ENCODE peak calls at places on chromosomes 2 and 18, in four cellular contexts. A is GM10248, S is fibroblast of lung, G is heart right ventricle. W is an unnamed sample.

GRCh38 chr2:144648837-144649485 is 129.0 kb upstream of the ZEB2 start:
- DNase-seq in A (no peak), S (no peak), G (no peak), W (no peak)

GRCh38 chr2:45993476-45993991 is 303.7 kb upstream of the EPAS1 start:
- DNase-seq in A (peak), S (peak), G (no peak), W (peak)

GRCh38 chr2:95379616-95379925 is 22.9 kb upstream of the FAHD2A start:
- DNase-seq in A (no peak), S (no peak), G (no peak), W (no peak)

GRCh38 chr2:142426064-142426463 is 295.2 kb upstream of the LRP1B start:
- DNase-seq in A (no peak), S (no peak), G (no peak), W (no peak)

GRCh38 chr2:25265802-25266201 is 75.9 kb downstream of the DNMT3A start:
- DNase-seq in A (no peak), S (no peak), G (no peak), W (no peak)

GRCh38 chr2:217517402-217517801 is 485.4 kb downstream of the TNS1 start:
- DNase-seq in A (no peak), S (no peak), G (no peak), W (no peak)

GRCh38 chr2:199850718-199851498 is at the start of gene FTCDNL1:
- DNase-seq in A (peak), S (peak), G (peak), W (no peak)

GRCh38 chr2:12663306-12664037 is 53.3 kb upstream of the TRIB2 start:
- DNase-seq in A (no peak), S (no peak), G (no peak), W (no peak)

GRCh38 chr2:101469863-101470262 is 5.0 kb downstream of the RFX8 start:
- DNase-seq in A (no peak), S (no peak), G (no peak), W (no peak)

GRCh38 chr2:120540719-120541552 is 194.7 kb upstream of the GLI2 start:
- DNase-seq in A (no peak), S (no peak), G (no peak), W (no peak)

GRCh38 chr18:14912967-14913366 is 165.0 kb downstream of the ANKRD30B start:
- DNase-seq in A (no peak), S (no peak), G (no peak), W (no peak)

GRCh38 chr2:17943444-17943843 is 65.0 kb downstream of the KCNS3 start:
- DNase-seq in A (no peak), S (no peak), G (no peak), W (no peak)

GRCh38 chr2:216535454-216535995 is 36.9 kb downstream of the RPL37A start:
- DNase-seq in A (no peak), S (peak), G (peak), W (no peak)

GRCh38 chr18:73869182-73869581 is 278.5 kb downstream of the FBXO15 start:
- DNase-seq in A (no peak), S (no peak), G (no peak), W (no peak)

GRCh38 chr2:132403176-132403575 is 13.4 kb upstream of the GPR39 start:
- DNase-seq in A (no peak), S (no peak), G (no peak), W (no peak)

GRCh38 chr18:78595453-78595852 is 384.2 kb upstream of the SALL3 start:
- DNase-seq in A (no peak), S (no peak), G (no peak), W (no peak)

GRCh38 chr2:95056044-95056443 is 30.5 kb downstream of the MAL start:
- DNase-seq in A (no peak), S (no peak), G (no peak), W (no peak)

GRCh38 chr2:14301331-14301730 is 331.2 kb upstream of the LRATD1 start:
- DNase-seq in A (no peak), S (peak), G (no peak), W (no peak)

GRCh38 chr2:44886409-44886808 is 55.1 kb upstream of the SIX3 start:
- DNase-seq in A (no peak), S (peak), G (no peak), W (no peak)

GRCh38 chr18:61608306-61608705 is 275.1 kb downstream of the CDH20 start:
- DNase-seq in A (no peak), S (peak), G (no peak), W (no peak)

GRCh38 chr18:41060967-41061366 is 894.1 kb upstream of the PIK3C3 start:
- DNase-seq in A (no peak), S (no peak), G (no peak), W (no peak)

GRCh38 chr2:97849881-97850540 is 136.6 kb downstream of the ZAP70 start:
- DNase-seq in A (no peak), S (peak), G (no peak), W (peak)

GRCh38 chr2:230974096-230974913 is 21.6 kb upstream of the SPATA3 start:
- DNase-seq in A (peak), S (peak), G (no peak), W (peak)

DNA sequence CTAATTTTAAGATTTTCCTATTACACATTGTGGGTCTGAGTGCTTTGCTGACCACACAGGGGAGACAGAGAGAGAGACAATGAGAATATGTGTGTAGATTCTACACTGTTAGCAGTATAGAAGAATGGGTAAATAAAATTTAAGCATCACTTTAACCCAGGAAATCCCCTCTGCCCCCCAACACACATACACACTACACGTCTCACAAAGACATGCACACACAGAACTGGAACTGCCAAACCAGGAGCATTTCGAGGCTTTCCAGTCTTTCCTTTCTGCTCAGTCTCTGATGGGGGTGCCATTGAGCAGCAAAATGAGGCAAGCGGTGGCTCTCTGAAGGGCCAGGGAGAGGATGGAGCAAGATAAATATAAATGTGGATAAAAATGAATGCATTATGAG is 2.5 kb downstream of the MERTK start:
- DNase-seq in A (no peak), S (peak), G (no peak), W (no peak)
- TF ChIP-seq CTCF in A (peak), S (peak), G (peak), W (peak)

GRCh38 chr2:222582931-222583330 is 73.0 kb downstream of the FARSB start:
- DNase-seq in A (no peak), S (no peak), G (no peak), W (no peak)
- TF ChIP-seq CTCF in A (no peak), S (no peak), G (no peak), W (peak)

GRCh38 chr2:126792993-126793392 is 105.7 kb upstream of the TEX51 start:
- DNase-seq in A (no peak), S (no peak), G (no peak), W (no peak)

GRCh38 chr2:126792186-126792585 is 106.5 kb upstream of the TEX51 start:
- DNase-seq in A (no peak), S (no peak), G (no peak), W (no peak)

GRCh38 chr2:126790987-126791780 is 107.5 kb upstream of the TEX51 start:
- DNase-seq in A (no peak), S (no peak), G (no peak), W (no peak)

GRCh38 chr2:126795661-126796060 is 103.0 kb upstream of the TEX51 start:
- DNase-seq in A (no peak), S (no peak), G (no peak), W (no peak)

GRCh38 chr2:126793885-126794613 is 104.6 kb upstream of the TEX51 start:
- DNase-seq in A (no peak), S (no peak), G (no peak), W (no peak)
- TF ChIP-seq CTCF in A (no peak), S (no peak), G (no peak), W (no peak)

GRCh38 chr2:137047369-137047768 is 282.0 kb downstream of the THSD7B start:
- DNase-seq in A (no peak), S (no peak), G (no peak), W (no peak)

GRCh38 chr2:137049518-137049917 is 284.2 kb downstream of the THSD7B start:
- DNase-seq in A (no peak), S (no peak), G (no peak), W (no peak)

GRCh38 chr2:137048455-137048854 is 283.1 kb downstream of the THSD7B start:
- DNase-seq in A (no peak), S (no peak), G (no peak), W (no peak)

GRCh38 chr2:137056704-137057103 is 291.4 kb downstream of the THSD7B start:
- DNase-seq in A (no peak), S (no peak), G (no peak), W (no peak)

GRCh38 chr2:137050949-137051348 is 285.6 kb downstream of the THSD7B start:
- DNase-seq in A (no peak), S (no peak), G (no peak), W (no peak)
- TF ChIP-seq CTCF in A (no peak), S (no peak), G (no peak), W (no peak)

DNA sequence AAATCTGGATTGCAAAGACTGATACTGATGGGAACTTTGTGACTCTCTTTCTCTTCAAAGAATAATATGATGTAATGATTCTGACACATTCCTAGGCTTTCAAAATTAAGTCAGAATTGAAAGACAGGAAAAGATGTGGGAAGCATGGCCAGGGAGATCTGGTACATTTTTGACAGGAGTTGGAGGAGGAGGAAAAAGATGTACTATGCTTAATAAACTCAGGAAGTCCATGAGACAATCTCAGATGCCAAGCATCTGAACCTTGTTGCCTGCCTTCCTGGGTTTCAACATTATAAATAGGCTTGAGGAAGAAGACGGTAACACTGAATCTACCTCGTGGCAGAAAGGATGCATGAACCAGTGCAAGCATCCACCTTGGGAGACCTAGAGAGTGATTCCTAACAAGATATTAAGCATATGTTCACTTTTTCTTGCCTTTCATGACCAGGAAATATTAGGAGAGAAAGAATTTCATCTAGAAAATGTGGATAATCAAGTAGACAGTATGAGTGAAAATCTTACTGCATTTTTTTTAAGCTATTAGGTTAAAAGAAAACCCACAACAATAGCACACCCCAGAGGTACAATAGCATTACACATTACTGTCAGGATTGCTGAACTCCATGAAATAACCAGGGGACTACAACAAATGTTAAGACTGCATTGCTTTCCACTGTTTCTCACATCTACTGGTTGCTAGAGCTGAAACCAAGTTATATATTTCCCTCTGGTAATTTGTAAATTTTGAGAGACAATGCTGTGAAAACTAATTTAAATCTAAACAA is 33.9 kb downstream of the KLF7 start:
- DNase-seq in A (no peak), S (no peak), G (no peak), W (no peak)
- TF ChIP-seq CTCF in A (no peak), S (no peak), G (no peak), W (no peak)

DNA sequence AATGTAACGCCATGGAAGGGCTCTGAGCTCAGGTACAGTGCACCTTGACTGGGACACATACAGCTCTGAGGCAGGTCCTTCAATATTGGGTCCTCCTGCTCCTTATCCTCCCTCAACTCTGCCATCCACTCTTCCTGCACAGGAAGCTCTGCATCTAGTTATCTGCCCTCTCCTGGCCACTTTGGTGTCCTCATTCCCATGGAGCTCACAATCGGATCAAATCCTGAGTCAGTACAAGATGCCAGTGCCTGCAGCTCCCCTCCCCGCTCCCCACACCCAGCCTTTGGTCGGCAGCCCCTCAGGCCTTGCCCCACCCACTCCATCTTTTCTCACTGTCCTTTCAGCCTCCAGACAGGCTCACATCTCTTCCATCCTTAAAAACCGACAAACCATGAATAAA is 58.0 kb downstream of the LRRFIP1 start:
- DNase-seq in A (no peak), S (no peak), G (no peak), W (no peak)
- TF ChIP-seq CTCF in A (no peak), S (peak), G (no peak), W (peak)

GRCh38 chr2:147989102-147989501 is 31.4 kb downstream of the ORC4 start:
- DNase-seq in A (no peak), S (no peak), G (no peak), W (no peak)

GRCh38 chr2:147989809-147990403 is 30.6 kb downstream of the ORC4 start:
- DNase-seq in A (peak), S (peak), G (no peak), W (peak)
- TF ChIP-seq CTCF in A (peak), S (peak), G (peak), W (peak)